ENCODE peak calls at places on chromosomes 11 and 22, in six cellular contexts. One of them, this sample, is unnamed.

GRCh38 chr22:45918455-45919370 is 58.2 kb downstream of the WNT7B start:
- DNase-seq in astrocyte of the cerebellum: peak; percentile 18
- DNase-seq in lung: peak; percentile 47
- DNase-seq in chondrocyte: no peak
- DNase-seq in GM23338: no peak
- DNase-seq in cardiac fibroblast: peak; percentile 53
- DNase-seq in this sample: no peak

GRCh38 chr11:35491231-35491871 is 34.1 kb downstream of the PAMR1 start:
- DNase-seq in GM23338: no peak
- DNase-seq in chondrocyte: no peak
- DNase-seq in cardiac fibroblast: peak; percentile 86
- DNase-seq in lung: no peak
- DNase-seq in astrocyte of the cerebellum: peak; percentile 91
- DNase-seq in this sample: no peak

GRCh38 chr22:50613291-50613981 is 12.8 kb downstream of the MAPK8IP2 start:
- DNase-seq in chondrocyte: no peak
- DNase-seq in astrocyte of the cerebellum: no peak
- DNase-seq in cardiac fibroblast: no peak
- DNase-seq in GM23338: peak; percentile 72
- DNase-seq in lung: peak; percentile 83
- DNase-seq in this sample: no peak

GRCh38 chr11:81579339-81579738 is 1154.3 kb downstream of the FAM181B start:
- DNase-seq in GM23338: no peak
- DNase-seq in chondrocyte: no peak
- DNase-seq in cardiac fibroblast: no peak
- DNase-seq in lung: no peak
- DNase-seq in astrocyte of the cerebellum: no peak
- DNase-seq in this sample: no peak

GRCh38 chr22:32044913-32045312 is 1.9 kb downstream of the SLC5A1 start:
- DNase-seq in cardiac fibroblast: no peak
- DNase-seq in chondrocyte: no peak
- DNase-seq in GM23338: no peak
- DNase-seq in lung: no peak
- DNase-seq in astrocyte of the cerebellum: no peak
- DNase-seq in this sample: no peak

GRCh38 chr11:18265949-18266348 is at the start of gene SAA1:
- DNase-seq in chondrocyte: no peak
- DNase-seq in astrocyte of the cerebellum: no peak
- DNase-seq in GM23338: no peak
- DNase-seq in lung: no peak
- DNase-seq in cardiac fibroblast: peak; percentile 40
- DNase-seq in this sample: no peak

GRCh38 chr11:45769960-45770359 is 35.0 kb upstream of the SLC35C1 start:
- DNase-seq in cardiac fibroblast: no peak
- DNase-seq in astrocyte of the cerebellum: no peak
- DNase-seq in GM23338: no peak
- DNase-seq in lung: no peak
- DNase-seq in chondrocyte: no peak
- DNase-seq in this sample: no peak

GRCh38 chr11:123063396-123064267 is 1.7 kb upstream of the HSPA8 start:
- DNase-seq in lung: peak; percentile 41
- DNase-seq in cardiac fibroblast: peak; percentile 84
- DNase-seq in astrocyte of the cerebellum: peak; percentile 29
- DNase-seq in chondrocyte: no peak
- DNase-seq in GM23338: peak; percentile 32
- DNase-seq in this sample: no peak

GRCh38 chr11:70871881-70872280 is 380.5 kb downstream of the SHANK2 start:
- DNase-seq in lung: no peak
- DNase-seq in chondrocyte: no peak
- DNase-seq in GM23338: no peak
- DNase-seq in astrocyte of the cerebellum: no peak
- DNase-seq in cardiac fibroblast: no peak
- DNase-seq in this sample: no peak

GRCh38 chr11:114847599-114847998 is 169.3 kb downstream of the NXPE2 start:
- DNase-seq in astrocyte of the cerebellum: no peak
- DNase-seq in chondrocyte: no peak
- DNase-seq in GM23338: peak; percentile 27
- DNase-seq in cardiac fibroblast: no peak
- DNase-seq in lung: no peak
- DNase-seq in this sample: no peak

GRCh38 chr11:119782673-119783072 is 53.7 kb upstream of the NECTIN1 start:
- DNase-seq in lung: no peak
- DNase-seq in astrocyte of the cerebellum: no peak
- DNase-seq in chondrocyte: peak; percentile 51
- DNase-seq in cardiac fibroblast: peak; percentile 20
- DNase-seq in GM23338: no peak
- DNase-seq in this sample: no peak

GRCh38 chr11:113014731-113015455 is 53.7 kb downstream of the NCAM1 start:
- DNase-seq in GM23338: peak; percentile 5
- DNase-seq in astrocyte of the cerebellum: no peak
- DNase-seq in lung: no peak
- DNase-seq in cardiac fibroblast: no peak
- DNase-seq in chondrocyte: no peak
- DNase-seq in this sample: no peak

GRCh38 chr11:48210052-48210451 is 6.6 kb upstream of the OR4B1 start:
- DNase-seq in chondrocyte: no peak
- DNase-seq in lung: no peak
- DNase-seq in GM23338: peak; percentile 1
- DNase-seq in cardiac fibroblast: peak; percentile 36
- DNase-seq in astrocyte of the cerebellum: no peak
- DNase-seq in this sample: no peak

GRCh38 chr11:12862761-12863469 is 146.2 kb upstream of the RASSF10 start:
- DNase-seq in chondrocyte: no peak
- DNase-seq in GM23338: peak; percentile 92
- DNase-seq in astrocyte of the cerebellum: peak; percentile 81
- DNase-seq in cardiac fibroblast: peak; percentile 77
- DNase-seq in lung: no peak
- DNase-seq in this sample: no peak

GRCh38 chr22:34070051-34070450 is 149.8 kb upstream of the LARGE1 start:
- DNase-seq in lung: no peak
- DNase-seq in cardiac fibroblast: no peak
- DNase-seq in chondrocyte: no peak
- DNase-seq in GM23338: no peak
- DNase-seq in astrocyte of the cerebellum: no peak
- DNase-seq in this sample: no peak

GRCh38 chr22:21937821-21938070 is 14.9 kb downstream of the PPM1F start:
- DNase-seq in astrocyte of the cerebellum: no peak
- DNase-seq in cardiac fibroblast: no peak
- DNase-seq in chondrocyte: no peak
- DNase-seq in lung: peak; percentile 81
- DNase-seq in GM23338: no peak
- DNase-seq in this sample: no peak

GRCh38 chr11:69541501-69542313 is 60.2 kb downstream of the LINC01488 start:
- DNase-seq in chondrocyte: peak; percentile 52
- DNase-seq in GM23338: no peak
- DNase-seq in astrocyte of the cerebellum: no peak
- DNase-seq in lung: peak; percentile 70
- DNase-seq in cardiac fibroblast: peak; percentile 48
- DNase-seq in this sample: no peak

GRCh38 chr11:43833657-43834073 is 47.0 kb upstream of the ALKBH3 start:
- DNase-seq in astrocyte of the cerebellum: peak; percentile 32
- DNase-seq in lung: no peak
- DNase-seq in GM23338: no peak
- DNase-seq in cardiac fibroblast: peak; percentile 78
- DNase-seq in chondrocyte: no peak
- DNase-seq in this sample: no peak

GRCh38 chr11:114448749-114449484 is 9.7 kb downstream of the REXO2 start:
- DNase-seq in GM23338: no peak
- DNase-seq in cardiac fibroblast: peak; percentile 40
- DNase-seq in lung: no peak
- DNase-seq in chondrocyte: no peak
- DNase-seq in astrocyte of the cerebellum: no peak
- DNase-seq in this sample: no peak

GRCh38 chr11:70367071-70367470 is 31.3 kb upstream of the CTTN start:
- DNase-seq in chondrocyte: no peak
- DNase-seq in cardiac fibroblast: no peak
- DNase-seq in lung: no peak
- DNase-seq in astrocyte of the cerebellum: no peak
- DNase-seq in GM23338: no peak
- DNase-seq in this sample: peak; percentile 53

GRCh38 chr22:24474221-24474620 is 20.9 kb upstream of the UPB1 start:
- DNase-seq in lung: no peak
- DNase-seq in chondrocyte: no peak
- DNase-seq in astrocyte of the cerebellum: peak; percentile 90
- DNase-seq in cardiac fibroblast: peak; percentile 91
- DNase-seq in GM23338: no peak
- DNase-seq in this sample: peak; percentile 54

GRCh38 chr11:19328586-19329311 is 88.0 kb upstream of the E2F8 start:
- DNase-seq in astrocyte of the cerebellum: no peak
- DNase-seq in GM23338: no peak
- DNase-seq in cardiac fibroblast: peak; percentile 55
- DNase-seq in chondrocyte: no peak
- DNase-seq in lung: no peak
- DNase-seq in this sample: no peak

GRCh38 chr11:11533057-11533456 is 88.7 kb downstream of the GALNT18 start:
- DNase-seq in GM23338: no peak
- DNase-seq in lung: no peak
- DNase-seq in chondrocyte: no peak
- DNase-seq in astrocyte of the cerebellum: no peak
- DNase-seq in cardiac fibroblast: no peak
- DNase-seq in this sample: no peak

GRCh38 chr22:36196254-36197064 is 5.2 kb downstream of the APOL4 start:
- DNase-seq in GM23338: no peak
- DNase-seq in cardiac fibroblast: no peak
- DNase-seq in astrocyte of the cerebellum: no peak
- DNase-seq in chondrocyte: no peak
- DNase-seq in lung: no peak
- DNase-seq in this sample: no peak
- TF ChIP-seq CTCF in GM23338: no peak
- TF ChIP-seq CTCF in cardiac fibroblast: no peak
- TF ChIP-seq CTCF in astrocyte of the cerebellum: no peak
- TF ChIP-seq CTCF in chondrocyte: no peak
- TF ChIP-seq CTCF in lung: no peak
- TF ChIP-seq CTCF in this sample: no peak

GRCh38 chr22:25765016-25765367 is 23.0 kb downstream of the MYO18B start:
- DNase-seq in GM23338: no peak
- DNase-seq in lung: no peak
- DNase-seq in cardiac fibroblast: no peak
- DNase-seq in chondrocyte: no peak
- DNase-seq in astrocyte of the cerebellum: no peak
- DNase-seq in this sample: no peak

GRCh38 chr22:25766418-25766817 is 24.4 kb downstream of the MYO18B start:
- DNase-seq in GM23338: no peak
- DNase-seq in astrocyte of the cerebellum: no peak
- DNase-seq in chondrocyte: no peak
- DNase-seq in lung: no peak
- DNase-seq in cardiac fibroblast: no peak
- DNase-seq in this sample: no peak

GRCh38 chr22:25765801-25766200 is 23.8 kb downstream of the MYO18B start:
- DNase-seq in lung: no peak
- DNase-seq in GM23338: no peak
- DNase-seq in chondrocyte: no peak
- DNase-seq in cardiac fibroblast: no peak
- DNase-seq in astrocyte of the cerebellum: no peak
- DNase-seq in this sample: no peak

GRCh38 chr22:25763239-25763777 is 21.3 kb downstream of the MYO18B start:
- DNase-seq in astrocyte of the cerebellum: no peak
- DNase-seq in cardiac fibroblast: peak; percentile 45
- DNase-seq in lung: no peak
- DNase-seq in GM23338: no peak
- DNase-seq in chondrocyte: no peak
- DNase-seq in this sample: no peak

DNA sequence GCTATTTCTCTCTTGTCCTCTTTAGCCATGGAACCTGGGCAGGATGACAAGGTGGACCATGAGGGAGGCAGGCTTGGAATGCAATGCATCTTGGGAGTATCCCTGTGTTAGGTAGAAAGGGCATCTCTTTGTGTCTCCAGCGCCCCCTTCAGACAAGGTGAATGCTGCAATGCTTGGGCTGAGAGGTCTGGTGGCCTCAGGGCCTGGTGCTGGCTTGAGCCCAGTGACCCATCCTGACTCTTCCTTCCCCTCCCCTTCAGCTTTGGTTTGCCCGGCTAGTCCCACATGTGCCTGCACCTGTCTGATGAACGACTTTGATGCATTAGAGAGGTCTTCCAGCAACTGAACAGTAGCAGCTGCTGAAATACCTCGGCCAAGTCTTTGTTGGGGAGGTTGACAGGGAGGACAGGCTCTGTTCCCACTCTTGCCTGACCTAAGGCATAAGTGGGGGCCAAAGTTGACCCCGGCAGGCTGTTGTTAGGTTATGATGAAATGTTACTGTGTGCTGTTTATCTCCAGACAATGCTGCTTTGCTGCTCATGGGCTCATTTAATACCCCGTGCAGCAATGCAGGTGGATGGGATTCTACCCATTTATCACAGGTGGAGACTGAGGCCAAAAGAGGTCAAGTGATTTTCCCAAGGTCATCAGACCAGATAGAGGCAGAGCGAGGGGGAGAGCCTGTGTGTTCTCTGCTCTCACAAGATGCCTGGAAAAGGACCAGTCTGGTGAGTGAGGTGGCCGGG is 22.5 kb downstream of the MYO18B start:
- DNase-seq in astrocyte of the cerebellum: no peak
- DNase-seq in chondrocyte: no peak
- DNase-seq in lung: no peak
- DNase-seq in cardiac fibroblast: no peak
- DNase-seq in GM23338: peak; percentile 85
- DNase-seq in this sample: no peak
- TF ChIP-seq CTCF in astrocyte of the cerebellum: no peak
- TF ChIP-seq CTCF in chondrocyte: peak; percentile 15
- TF ChIP-seq CTCF in lung: no peak
- TF ChIP-seq CTCF in cardiac fibroblast: no peak
- TF ChIP-seq CTCF in GM23338: peak; percentile 71
- TF ChIP-seq CTCF in this sample: no peak

GRCh38 chr11:2891291-2891690 is 5.7 kb upstream of the CDKN1C start:
- DNase-seq in lung: no peak
- DNase-seq in astrocyte of the cerebellum: no peak
- DNase-seq in GM23338: peak; percentile 53
- DNase-seq in chondrocyte: no peak
- DNase-seq in cardiac fibroblast: no peak
- DNase-seq in this sample: no peak
- TF ChIP-seq CTCF in lung: no peak
- TF ChIP-seq CTCF in astrocyte of the cerebellum: peak; percentile 16
- TF ChIP-seq CTCF in GM23338: peak; percentile 49
- TF ChIP-seq CTCF in chondrocyte: no peak
- TF ChIP-seq CTCF in cardiac fibroblast: no peak
- TF ChIP-seq CTCF in this sample: no peak

DNA sequence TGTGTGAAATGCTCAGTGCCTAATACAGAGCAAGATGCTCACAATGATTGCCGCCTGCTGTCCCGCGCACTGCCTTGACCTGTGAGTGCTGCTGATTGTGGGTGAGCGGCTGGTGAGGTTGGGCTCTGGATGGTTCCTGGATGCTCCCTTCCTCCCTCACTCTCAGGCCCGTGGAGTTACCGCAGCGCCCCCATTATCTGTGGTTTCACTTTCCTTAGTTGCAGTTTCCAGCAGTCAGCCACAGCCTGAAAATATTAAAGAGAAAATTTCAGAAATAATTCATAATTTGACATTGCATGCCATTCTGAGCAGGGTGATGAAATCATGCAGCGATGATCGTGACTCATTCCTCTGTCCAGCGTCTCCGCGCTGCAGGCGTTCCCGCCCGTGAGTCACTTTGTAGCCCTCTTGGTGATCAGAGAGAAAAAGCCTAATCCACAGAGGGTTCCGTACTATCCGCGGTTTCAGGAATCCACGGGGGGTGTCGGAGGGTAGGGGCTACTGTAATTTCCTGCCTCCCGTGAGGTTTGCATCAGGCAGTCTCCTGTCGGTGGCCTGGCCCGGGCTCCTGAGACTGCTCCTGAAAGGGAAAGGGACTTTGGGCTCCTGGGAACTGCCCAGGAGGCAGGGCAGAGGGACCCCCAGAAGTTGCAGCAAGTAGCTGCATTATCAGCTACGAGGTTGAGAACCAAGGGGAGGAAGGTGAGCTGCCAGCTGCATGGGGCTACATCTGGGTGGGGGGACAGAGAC is 10.6 kb downstream of the RPL3 start:
- DNase-seq in cardiac fibroblast: peak; percentile 96
- DNase-seq in GM23338: peak; percentile 48
- DNase-seq in lung: peak; percentile 54
- DNase-seq in astrocyte of the cerebellum: peak; percentile 95
- DNase-seq in chondrocyte: no peak
- DNase-seq in this sample: peak; percentile 95
- TF ChIP-seq CTCF in cardiac fibroblast: no peak
- TF ChIP-seq CTCF in GM23338: peak; percentile 8
- TF ChIP-seq CTCF in lung: no peak
- TF ChIP-seq CTCF in astrocyte of the cerebellum: peak; percentile 10
- TF ChIP-seq CTCF in chondrocyte: peak; percentile 67
- TF ChIP-seq CTCF in this sample: peak; percentile 46